ENCODE peak calls at places on chromosomes 11 and 22, in four cellular contexts. Z is H1, C is K562, M is HepG2. R is an unnamed sample.

GRCh38 chr11:106990322-106990721 is 28.0 kb downstream of the GUCY1A2 start:
- DNase-seq in Z (no peak), C (no peak), M (no peak), R (no peak)

GRCh38 chr11:45333506-45333971 is 47.4 kb upstream of the SYT13 start:
- DNase-seq in Z (no peak), C (peak), M (peak), R (peak)

GRCh38 chr22:40654522-40655167 is 18.1 kb upstream of the MRTFA start:
- DNase-seq in Z (no peak), C (peak), M (no peak), R (peak)

GRCh38 chr11:11247576-11247975 is 105.5 kb downstream of the CSNK2A3 start:
- DNase-seq in Z (no peak), C (no peak), M (no peak), R (no peak)

GRCh38 chr11:10487002-10487647 is 32.1 kb downstream of the AMPD3 start:
- DNase-seq in Z (no peak), C (no peak), M (no peak), R (no peak)

GRCh38 chr11:7672960-7673723 is at the start of gene CYB5R2:
- DNase-seq in Z (no peak), C (peak), M (no peak), R (peak)

GRCh38 chr11:43311791-43312607 is at the start of gene API5:
- DNase-seq in Z (peak), C (peak), M (peak), R (peak)

GRCh38 chr11:44305643-44306468 is 4.1 kb downstream of the ALX4 start:
- DNase-seq in Z (no peak), C (no peak), M (no peak), R (no peak)

GRCh38 chr11:117385471-117385870 is 57.8 kb downstream of the CEP164 start:
- DNase-seq in Z (no peak), C (no peak), M (no peak), R (no peak)

GRCh38 chr11:134625631-134626030 is 213.6 kb upstream of the B3GAT1 start:
- DNase-seq in Z (no peak), C (no peak), M (no peak), R (no peak)

GRCh38 chr22:46533434-46533833 is 4.0 kb downstream of the CELSR1 start:
- DNase-seq in Z (no peak), C (peak), M (no peak), R (peak)

GRCh38 chr22:38416621-38417251 is 38.3 kb downstream of the KCNJ4 start:
- DNase-seq in Z (no peak), C (no peak), M (no peak), R (no peak)

GRCh38 chr11:34359548-34359891 is 1.7 kb upstream of the ABTB2 start:
- DNase-seq in Z (no peak), C (peak), M (no peak), R (no peak)

GRCh38 chr22:25362215-25362882 is 142.9 kb downstream of the CRYBB2 start:
- DNase-seq in Z (no peak), C (peak), M (peak), R (peak)

GRCh38 chr11:120912504-120912903 is 111.4 kb upstream of the TBCEL start:
- DNase-seq in Z (no peak), C (peak), M (peak), R (peak)

GRCh38 chr11:10328314-10329090 is 23.6 kb downstream of the ADM start:
- DNase-seq in Z (no peak), C (no peak), M (no peak), R (no peak)

GRCh38 chr11:1559103-1559951 is 12.7 kb downstream of the DUSP8 start:
- DNase-seq in Z (no peak), C (no peak), M (no peak), R (peak)

GRCh38 chr22:24140357-24140756 is 40.9 kb upstream of the SUSD2 start:
- DNase-seq in Z (no peak), C (no peak), M (no peak), R (no peak)

GRCh38 chr11:90532125-90532524 is 309.3 kb upstream of the CHORDC1 start:
- DNase-seq in Z (no peak), C (no peak), M (no peak), R (no peak)

GRCh38 chr11:123303924-123304323 is 108.9 kb upstream of the CLMP start:
- DNase-seq in Z (no peak), C (no peak), M (no peak), R (no peak)

GRCh38 chr11:11980841-11981308 is 27.6 kb downstream of the DKK3 start:
- DNase-seq in Z (no peak), C (no peak), M (no peak), R (no peak)

GRCh38 chr11:24406389-24406788 is 90.5 kb upstream of the LUZP2 start:
- DNase-seq in Z (no peak), C (no peak), M (no peak), R (no peak)

GRCh38 chr11:76578655-76579046 is 91.9 kb downstream of the LRRC32 start:
- DNase-seq in Z (no peak), C (no peak), M (no peak), R (no peak)

GRCh38 chr22:23796461-23796860 is 9.7 kb downstream of the SMARCB1 start:
- DNase-seq in Z (no peak), C (no peak), M (no peak), R (no peak)

GRCh38 chr11:74325649-74326645 is 14.5 kb upstream of the P4HA3 start:
- DNase-seq in Z (no peak), C (no peak), M (no peak), R (no peak)

GRCh38 chr11:86067230-86068137 is 1.4 kb downstream of the PICALM start:
- DNase-seq in Z (no peak), C (peak), M (peak), R (no peak)

GRCh38 chr11:102643941-102644340 is 18.8 kb upstream of the MMP20 start:
- DNase-seq in Z (no peak), C (no peak), M (no peak), R (no peak)

GRCh38 chr22:44671742-44672141 is 30.3 kb upstream of the PRR5 start:
- DNase-seq in Z (no peak), C (no peak), M (peak), R (peak)

GRCh38 chr11:112270551-112271180 is 10.0 kb upstream of the PLET1 start:
- DNase-seq in Z (no peak), C (peak), M (no peak), R (no peak)

GRCh38 chr22:44129614-44129976 is 51.1 kb upstream of the PARVG start:
- DNase-seq in Z (no peak), C (peak), M (no peak), R (no peak)

GRCh38 chr11:132024587-132025295 is 654.3 kb downstream of the NTM start:
- DNase-seq in Z (no peak), C (no peak), M (no peak), R (no peak)

GRCh38 chr22:34866501-34867171 is 199.3 kb upstream of the ISX start:
- DNase-seq in Z (no peak), C (no peak), M (no peak), R (no peak)

GRCh38 chr11:1792461-1792860 is 28.7 kb upstream of the CTSD start:
- DNase-seq in Z (no peak), C (no peak), M (no peak), R (no peak)

GRCh38 chr22:29596408-29596807 is 7.0 kb upstream of the NF2 start:
- DNase-seq in Z (no peak), C (no peak), M (no peak), R (no peak)

GRCh38 chr11:73201249-73201648 is 16.8 kb upstream of the P2RY2 start:
- DNase-seq in Z (no peak), C (no peak), M (no peak), R (no peak)

GRCh38 chr11:32448232-32448631 is 12.9 kb upstream of the WT1 start:
- DNase-seq in Z (no peak), C (peak), M (peak), R (peak)

GRCh38 chr11:44823920-44824704 is 97.3 kb downstream of the TSPAN18 start:
- DNase-seq in Z (peak), C (no peak), M (peak), R (no peak)

GRCh38 chr11:84021291-84021690 is 735.1 kb upstream of the CCDC90B start:
- DNase-seq in Z (no peak), C (no peak), M (no peak), R (no peak)

GRCh38 chr11:84014539-84014938 is 728.4 kb upstream of the CCDC90B start:
- DNase-seq in Z (no peak), C (no peak), M (no peak), R (no peak)

GRCh38 chr11:84022695-84023094 is 736.5 kb upstream of the CCDC90B start:
- DNase-seq in Z (no peak), C (no peak), M (no peak), R (no peak)

GRCh38 chr11:84022221-84022620 is 736.1 kb upstream of the CCDC90B start:
- DNase-seq in Z (no peak), C (no peak), M (no peak), R (no peak)

DNA sequence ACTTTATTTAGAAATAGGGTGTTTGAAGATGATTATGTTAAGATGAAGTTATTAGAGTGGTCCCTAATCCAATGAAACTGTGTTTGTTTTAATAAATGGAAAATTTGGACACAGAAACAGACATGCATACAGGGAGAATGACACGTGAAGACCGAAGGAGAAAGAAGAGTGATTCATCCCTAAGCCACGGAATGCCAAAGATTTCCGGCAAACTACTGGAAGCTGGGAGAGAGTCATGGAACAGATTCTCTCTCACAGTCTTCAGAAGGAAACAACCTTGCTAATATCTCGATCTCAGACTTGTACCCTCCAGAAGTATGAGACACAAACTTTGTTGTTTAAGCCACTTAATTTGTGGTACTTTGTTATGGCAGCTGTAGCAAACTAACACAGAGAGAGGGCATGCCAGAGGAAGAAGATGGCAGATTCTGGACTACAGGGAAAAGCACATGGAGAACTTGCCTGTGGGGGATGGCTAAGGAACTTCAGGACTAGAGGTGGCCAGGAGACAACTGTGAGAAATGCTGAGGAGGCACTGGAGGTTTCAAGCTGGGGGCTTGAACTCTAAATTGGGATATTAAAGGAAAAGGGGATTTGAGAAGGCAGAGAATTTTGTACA is 733.5 kb upstream of the CCDC90B start:
- DNase-seq in Z (no peak), C (no peak), M (no peak), R (no peak)
- TF ChIP-seq PHF8 in Z (no peak), C (no peak), M (no peak), R (no peak)

GRCh38 chr22:43066844-43067385 is 22.3 kb downstream of the TTLL1 start:
- DNase-seq in Z (no peak), C (no peak), M (no peak), R (no peak)
- TF ChIP-seq PHF8 in Z (no peak), C (no peak), M (no peak), R (no peak)

DNA sequence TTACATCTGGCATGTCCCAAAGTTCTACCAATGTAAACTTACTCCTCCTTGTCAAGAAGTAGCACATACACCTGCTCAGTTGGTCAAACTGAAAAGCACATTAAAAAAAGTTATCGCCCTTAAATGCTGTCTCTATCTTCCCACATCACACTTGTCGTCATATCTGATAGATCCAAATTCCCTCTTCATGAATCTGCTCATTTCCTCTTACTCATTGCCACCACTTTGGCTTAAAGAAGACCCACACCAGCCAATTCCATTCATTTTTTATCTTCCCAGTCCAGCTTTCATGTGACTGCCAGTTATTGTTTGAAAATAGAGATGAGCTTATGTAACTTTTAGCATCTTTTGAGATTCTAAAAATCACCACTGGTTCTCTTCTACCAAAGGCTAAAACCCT is 305.9 kb upstream of the MTNR1B start:
- DNase-seq in Z (no peak), C (no peak), M (no peak), R (no peak)
- TF ChIP-seq PHF8 in Z (no peak), C (no peak), M (no peak), R (no peak)

GRCh38 chr11:75468534-75469340 is 35.7 kb upstream of the KLHL35 start:
- DNase-seq in Z (no peak), C (peak), M (no peak), R (no peak)
- TF ChIP-seq PHF8 in Z (no peak), C (no peak), M (no peak), R (no peak)

GRCh38 chr22:48276933-48277867 is 1514.8 kb downstream of the TBC1D22A start:
- DNase-seq in Z (no peak), C (no peak), M (no peak), R (no peak)

GRCh38 chr22:48275412-48275811 is 1513.0 kb downstream of the TBC1D22A start:
- DNase-seq in Z (no peak), C (no peak), M (no peak), R (no peak)

GRCh38 chr22:48277868-48278581 is 1515.6 kb downstream of the TBC1D22A start:
- DNase-seq in Z (no peak), C (no peak), M (no peak), R (no peak)

GRCh38 chr22:48279465-48279765 is 1517.0 kb downstream of the TBC1D22A start:
- DNase-seq in Z (no peak), C (no peak), M (no peak), R (no peak)

DNA sequence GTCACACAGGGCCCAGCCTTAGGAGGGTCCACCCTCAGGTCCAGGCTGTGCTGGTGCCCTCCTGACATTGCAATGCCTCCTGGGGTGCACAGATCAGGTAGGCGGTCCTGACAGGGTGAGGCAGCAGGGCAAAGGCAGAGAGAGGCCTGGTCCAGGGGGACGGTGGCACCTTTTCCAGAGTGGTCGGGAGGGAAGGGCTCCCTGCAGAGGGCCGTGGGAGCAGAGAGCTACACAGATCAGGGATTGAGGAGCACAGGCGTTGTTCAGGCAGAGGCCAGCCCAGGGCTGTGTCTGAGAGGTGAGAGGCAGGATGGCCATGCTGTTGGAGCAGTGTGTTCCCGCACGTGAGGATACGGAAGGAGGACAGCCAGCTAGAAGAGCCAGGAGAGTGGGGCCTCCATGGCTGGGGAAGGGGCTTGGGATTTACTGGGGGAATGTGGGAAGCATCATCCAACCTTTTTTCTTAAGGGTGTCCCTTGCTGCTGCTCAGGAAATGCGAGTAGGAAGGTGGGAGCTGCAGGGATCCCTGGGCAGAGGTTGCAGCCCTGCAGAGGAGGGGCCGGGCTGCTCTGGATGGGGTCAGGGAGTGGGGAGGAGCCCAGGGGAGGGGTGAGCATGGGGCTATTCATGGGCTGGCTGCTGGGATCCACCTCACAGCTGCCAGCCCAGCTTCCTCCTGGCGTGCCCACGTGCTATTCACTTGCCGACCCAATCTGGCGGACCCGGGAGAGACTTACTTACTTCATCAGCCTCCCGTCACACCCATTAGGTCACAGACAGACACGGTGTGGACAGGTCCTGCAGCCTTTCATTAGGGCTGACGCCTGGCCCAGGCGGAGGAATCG is 1516.4 kb downstream of the TBC1D22A start:
- DNase-seq in Z (no peak), C (no peak), M (no peak), R (no peak)
- TF ChIP-seq PHF8 in Z (no peak), C (no peak), M (no peak), R (no peak)

DNA sequence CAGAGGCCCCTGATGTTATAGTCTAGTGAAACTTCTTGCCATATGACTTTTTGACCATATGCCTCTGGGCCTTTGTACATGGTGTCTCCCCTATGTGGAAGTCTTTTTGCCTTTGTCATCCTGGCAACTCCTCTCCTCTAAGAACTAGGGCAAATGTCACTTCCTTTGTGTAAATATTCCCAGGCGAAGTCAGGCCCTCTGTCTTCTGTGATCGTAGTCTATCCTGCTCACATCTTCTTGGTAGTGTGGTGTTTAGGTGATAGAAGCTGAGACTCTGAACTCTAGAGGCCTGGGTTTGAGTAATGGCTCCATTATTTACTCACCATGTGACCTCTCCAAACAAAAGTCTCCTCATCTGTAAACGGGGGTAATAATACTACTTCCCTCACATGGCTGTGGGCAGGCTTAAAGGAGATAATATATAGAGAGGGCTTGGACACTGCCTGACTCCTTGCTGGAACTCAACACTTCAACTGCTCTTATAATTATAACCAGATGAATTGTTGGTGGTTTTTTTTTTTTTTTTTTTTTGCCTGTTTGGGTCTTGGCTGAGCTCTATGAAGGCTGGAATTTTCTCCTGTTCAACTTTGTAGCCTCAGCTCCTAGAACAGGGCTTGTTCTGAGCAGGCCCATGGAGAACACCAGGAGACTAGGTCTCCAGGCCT is 43.8 kb downstream of the INSC start:
- DNase-seq in Z (no peak), C (no peak), M (no peak), R (no peak)
- TF ChIP-seq PHF8 in Z (no peak), C (no peak), M (no peak), R (no peak)

GRCh38 chr11:26070981-26071380 is 260.9 kb upstream of the ANO3 start:
- DNase-seq in Z (no peak), C (no peak), M (no peak), R (no peak)
- TF ChIP-seq PHF8 in Z (no peak), C (no peak), M (no peak), R (no peak)